ENCODE peak calls at places on chromosomes 4 and X, in eight cellular contexts. Q, N, U, W, L, I, O and K are unnamed samples.
A peak's percentile ranks its signal among the peaks of the same experiment; 100 is the strongest.

GRCh38 chr4:85837334-85837733 is 362.4 kb downstream of the ARHGAP24 start:
- DNase-seq in Q (no peak), N (no peak), U (no peak), W (no peak), L (no peak), I (no peak), O (no peak), K (no peak)

GRCh38 chr4:147542229-147542990 is 61.5 kb downstream of the EDNRA start:
- DNase-seq in Q (no peak), N (no peak), U (no peak), W (no peak), L (no peak), I (peak; percentile 10), O (no peak), K (no peak)

GRCh38 chrX:103688949-103689348 is 2.5 kb upstream of the MORF4L2 start:
- DNase-seq in Q (peak; percentile 4), N (no peak), U (no peak), W (peak; percentile 11), L (no peak), I (peak; percentile 23), O (no peak), K (no peak)

GRCh38 chr4:112099701-112100289 is 45.5 kb upstream of the FAM241A start:
- DNase-seq in Q (no peak), N (no peak), U (no peak), W (peak; percentile 57), L (no peak), I (peak; percentile 68), O (no peak), K (no peak)

GRCh38 chr4:30836231-30836630 is 116.1 kb downstream of the PCDH7 start:
- DNase-seq in Q (no peak), N (no peak), U (no peak), W (no peak), L (no peak), I (no peak), O (no peak), K (no peak)

GRCh38 chr4:100823066-100823992 is 305.5 kb upstream of the EMCN start:
- DNase-seq in Q (peak; percentile 5), N (no peak), U (no peak), W (no peak), L (peak; percentile 4), I (no peak), O (no peak), K (no peak)

GRCh38 chr4:74539043-74539790 is 94.3 kb downstream of the AREG start:
- DNase-seq in Q (no peak), N (no peak), U (no peak), W (no peak), L (no peak), I (no peak), O (no peak), K (no peak)

GRCh38 chr4:98341309-98341708 is 80.1 kb downstream of the RAP1GDS1 start:
- DNase-seq in Q (no peak), N (no peak), U (peak; percentile 43), W (peak; percentile 54), L (no peak), I (no peak), O (no peak), K (no peak)

GRCh38 chrX:8183281-8183680 is 12.2 kb upstream of the VCX2 start:
- DNase-seq in Q (no peak), N (no peak), U (no peak), W (no peak), L (no peak), I (no peak), O (no peak), K (no peak)

GRCh38 chr4:73311428-73311827 is 52.8 kb upstream of the ANKRD17 start:
- DNase-seq in Q (no peak), N (no peak), U (no peak), W (peak; percentile 11), L (no peak), I (peak; percentile 53), O (no peak), K (no peak)